ENCODE peak calls at places on chromosomes 4 and X, in seven cellular contexts. H, Y, O, A, N, M and K are unnamed samples.

GRCh38 chr4:1112174-1112820 is 1.1 kb downstream of the RNF212 start:
- ATAC-seq in H (no peak), Y (no peak), O (no peak), A (peak), N (no peak), M (no peak), K (no peak)

GRCh38 chr4:175511861-175512260 is 300.2 kb downstream of the GPM6A start:
- ATAC-seq in H (no peak), Y (no peak), O (no peak), A (no peak), N (no peak), M (no peak), K (no peak)

GRCh38 chr4:11495818-11496217 is 67.1 kb upstream of the HS3ST1 start:
- ATAC-seq in H (no peak), Y (no peak), O (no peak), A (no peak), N (no peak), M (peak), K (no peak)

GRCh38 chrX:110145854-110146253 is 142.9 kb downstream of the TMEM164 start:
- ATAC-seq in H (peak), Y (peak), O (peak), A (peak), N (no peak), M (peak), K (peak)

GRCh38 chr4:121156822-121157769 is 7.0 kb downstream of the TNIP3 start:
- ATAC-seq in H (peak), Y (peak), O (peak), A (peak), N (peak), M (peak), K (peak)

GRCh38 chr4:14308229-14308651 is 680.7 kb upstream of the BOD1L1 start:
- ATAC-seq in H (peak), Y (no peak), O (no peak), A (no peak), N (no peak), M (no peak), K (no peak)

GRCh38 chrX:119583431-119584059 is 9.2 kb downstream of the UBE2A start:
- ATAC-seq in H (peak), Y (no peak), O (no peak), A (no peak), N (no peak), M (no peak), K (no peak)

GRCh38 chrX:50470103-50471031 is at the start of gene DGKK:
- ATAC-seq in H (no peak), Y (peak), O (peak), A (peak), N (no peak), M (no peak), K (no peak)

GRCh38 chr4:96983830-96984229 is 1143.9 kb downstream of the PDHA2 start:
- ATAC-seq in H (no peak), Y (no peak), O (no peak), A (no peak), N (no peak), M (peak), K (no peak)

GRCh38 chr4:41957634-41958033 is 22.4 kb downstream of the TMEM33 start:
- ATAC-seq in H (no peak), Y (peak), O (peak), A (peak), N (peak), M (no peak), K (no peak)

GRCh38 chrX:74242050-74242449 is 61.9 kb upstream of the ZCCHC13 start:
- ATAC-seq in H (peak), Y (no peak), O (no peak), A (no peak), N (no peak), M (peak), K (peak)

GRCh38 chr4:129641179-129641578 is 545.2 kb downstream of the C4orf33 start:
- ATAC-seq in H (no peak), Y (peak), O (peak), A (peak), N (no peak), M (peak), K (no peak)

GRCh38 chrX:30637874-30638793 is 15.1 kb upstream of the GK start:
- ATAC-seq in H (peak), Y (no peak), O (no peak), A (no peak), N (no peak), M (peak), K (no peak)

GRCh38 chr4:13524504-13525243 is 19.6 kb downstream of the NKX3-2 start:
- ATAC-seq in H (no peak), Y (no peak), O (peak), A (peak), N (no peak), M (no peak), K (no peak)

GRCh38 chrX:11105080-11105479 is 6.1 kb upstream of the HCCS start:
- ATAC-seq in H (no peak), Y (no peak), O (no peak), A (no peak), N (no peak), M (no peak), K (no peak)

GRCh38 chr4:41976775-41977516 is 4.6 kb upstream of the DCAF4L1 start:
- ATAC-seq in H (no peak), Y (no peak), O (no peak), A (peak), N (no peak), M (peak), K (no peak)

GRCh38 chr4:37798616-37799015 is 27.9 kb upstream of the PGM2 start:
- ATAC-seq in H (no peak), Y (no peak), O (no peak), A (no peak), N (no peak), M (no peak), K (no peak)

GRCh38 chrX:50877310-50877709 is 33.2 kb upstream of the BMP15 start:
- ATAC-seq in H (peak), Y (no peak), O (no peak), A (no peak), N (no peak), M (no peak), K (no peak)

GRCh38 chrX:1316527-1316926 is 20.1 kb upstream of the IL3RA start:
- ATAC-seq in H (peak), Y (peak), O (no peak), A (no peak), N (peak), M (peak), K (peak)

GRCh38 chr4:4980818-4981217 is 38.4 kb downstream of the CYTL1 start:
- ATAC-seq in H (peak), Y (no peak), O (no peak), A (no peak), N (no peak), M (no peak), K (no peak)

GRCh38 chr4:186771624-186772023 is 48.0 kb upstream of the FAT1 start:
- ATAC-seq in H (no peak), Y (no peak), O (no peak), A (no peak), N (no peak), M (no peak), K (no peak)

GRCh38 chrX:68196939-68197791 is 236.1 kb downstream of the OPHN1 start:
- ATAC-seq in H (peak), Y (peak), O (peak), A (peak), N (peak), M (peak), K (peak)

GRCh38 chr4:150385606-150386005 is 196.3 kb upstream of the MAB21L2 start:
- ATAC-seq in H (peak), Y (no peak), O (peak), A (peak), N (no peak), M (no peak), K (no peak)

GRCh38 chr4:40301592-40301991 is 33.5 kb upstream of the CHRNA9 start:
- ATAC-seq in H (no peak), Y (peak), O (no peak), A (no peak), N (peak), M (peak), K (no peak)

GRCh38 chr4:163866728-163867313 is 372.3 kb downstream of the TMA16 start:
- ATAC-seq in H (no peak), Y (no peak), O (no peak), A (no peak), N (no peak), M (no peak), K (no peak)

GRCh38 chrX:97308161-97308560 is 424.5 kb downstream of the RPA4 start:
- ATAC-seq in H (no peak), Y (no peak), O (no peak), A (no peak), N (no peak), M (no peak), K (no peak)

GRCh38 chrX:26373829-26374228 is 157.9 kb downstream of the MAGEB5 start:
- ATAC-seq in H (no peak), Y (no peak), O (peak), A (no peak), N (no peak), M (no peak), K (no peak)

GRCh38 chr4:22962186-22962786 is 269.5 kb downstream of the GBA3 start:
- ATAC-seq in H (no peak), Y (no peak), O (peak), A (no peak), N (no peak), M (peak), K (no peak)